ENCODE peak calls at places on chromosomes 13 and 19, in nine cellular contexts. H is CD8-positive, alpha-beta T cell; V is breast epithelium; Z is colonic mucosa; C is effector memory CD4-positive, alpha-beta T cell; M is A673; G is esophagus squamous epithelium; X is upper lobe of left lung; R is ovary. D is an unnamed sample.

GRCh38 chr13:66402071-66402470 is 828.1 kb downstream of the PCDH9 start:
- DNase-seq in H (no peak), V (no peak), Z (no peak), C (no peak), M (no peak), G (no peak), X (no peak), R (no peak), D (no peak)

GRCh38 chr19:15251010-15251748 is 18.9 kb upstream of the EPHX3 start:
- DNase-seq in H (no peak), V (no peak), Z (no peak), C (no peak), M (no peak), G (no peak), X (no peak), R (no peak), D (peak; percentile 89)

GRCh38 chr13:23889598-23890224 is 511 bp upstream of the MIPEP start:
- DNase-seq in H (no peak), V (no peak), Z (no peak), C (no peak), M (peak; percentile 41), G (no peak), X (no peak), R (no peak), D (no peak)

GRCh38 chr19:15829277-15829770 is 13.9 kb upstream of the OR10H1 start:
- DNase-seq in H (no peak), V (no peak), Z (no peak), C (no peak), M (no peak), G (no peak), X (no peak), R (no peak), D (no peak)

GRCh38 chr19:47112166-47112663 is 1.4 kb downstream of the ZC3H4 start:
- DNase-seq in H (peak; percentile 91), V (peak; percentile 85), Z (peak; percentile 90), C (peak; percentile 83), M (peak; percentile 91), G (peak; percentile 67), X (peak; percentile 95), R (peak; percentile 90), D (peak; percentile 97)

GRCh38 chr13:48818495-48818961 is 157.2 kb upstream of the FNDC3A start:
- DNase-seq in H (no peak), V (no peak), Z (no peak), C (no peak), M (peak; percentile 4), G (no peak), X (no peak), R (no peak), D (no peak)

GRCh38 chr19:50025794-50026549 is at the start of gene ZNF473:
- DNase-seq in H (peak; percentile 92), V (peak; percentile 93), Z (peak; percentile 95), C (peak; percentile 93), M (peak; percentile 98), G (peak; percentile 85), X (peak; percentile 94), R (peak; percentile 91), D (peak; percentile 98)

GRCh38 chr13:59877933-59878332 is 285.8 kb downstream of the DIAPH3 start:
- DNase-seq in H (no peak), V (no peak), Z (no peak), C (no peak), M (no peak), G (no peak), X (no peak), R (no peak), D (no peak)

GRCh38 chr13:42968906-42969305 is 23.1 kb downstream of the EPSTI1 start:
- DNase-seq in H (no peak), V (peak; percentile 69), Z (peak; percentile 87), C (no peak), M (no peak), G (no peak), X (peak; percentile 48), R (no peak), D (no peak)

GRCh38 chr13:29877456-29878096 is 27.2 kb upstream of the UBL3 start:
- DNase-seq in H (no peak), V (no peak), Z (peak; percentile 55), C (no peak), M (no peak), G (no peak), X (no peak), R (no peak), D (no peak)

GRCh38 chr19:52993342-52994178 is 20.2 kb upstream of the ERVV-1 start:
- DNase-seq in H (peak; percentile 79), V (peak; percentile 77), Z (peak; percentile 91), C (peak; percentile 78), M (peak; percentile 84), G (no peak), X (peak; percentile 94), R (peak; percentile 88), D (peak; percentile 89)

GRCh38 chr13:102870677-102871415 is 25.0 kb downstream of the ERCC5 start:
- DNase-seq in H (peak; percentile 47), V (no peak), Z (peak; percentile 50), C (peak; percentile 32), M (peak; percentile 76), G (no peak), X (peak; percentile 42), R (peak; percentile 28), D (peak; percentile 69)

GRCh38 chr19:54152878-54153524 is 6.5 kb downstream of the LENG1 start:
- DNase-seq in H (no peak), V (no peak), Z (no peak), C (no peak), M (no peak), G (no peak), X (peak; percentile 82), R (no peak), D (peak; percentile 66)

GRCh38 chr19:16569609-16570320 is 2.5 kb downstream of the SLC35E1 start:
- DNase-seq in H (no peak), V (no peak), Z (no peak), C (no peak), M (no peak), G (no peak), X (no peak), R (no peak), D (no peak)

DNA sequence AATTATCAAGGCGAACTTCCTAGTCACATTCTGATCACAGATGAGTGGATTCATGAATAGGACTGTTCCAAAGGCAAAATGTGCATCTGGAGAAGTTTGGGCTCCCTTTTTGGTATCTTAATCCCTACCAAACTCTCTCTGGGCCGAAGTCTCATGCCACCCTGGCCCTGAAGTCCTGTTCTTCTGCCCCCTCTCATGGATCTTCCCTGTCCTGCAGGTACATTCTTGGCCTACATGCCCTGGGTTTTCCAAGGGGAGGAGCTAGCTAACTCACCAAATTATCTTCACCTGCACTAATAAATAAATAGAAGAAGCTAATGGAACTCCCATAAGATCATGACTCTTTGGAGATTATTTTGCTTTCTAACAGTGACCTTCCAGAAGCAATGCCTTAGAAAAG is 50.3 kb downstream of the SERTM1 start:
- DNase-seq in H (no peak), V (no peak), Z (no peak), C (no peak), M (no peak), G (no peak), X (no peak), R (no peak), D (no peak)
- H3K4me3 ChIP-seq in H (no peak overlapping the region), V (no peak overlapping the region), Z (no peak overlapping the region), C (no peak overlapping the region), M (no peak overlapping the region), G (no peak overlapping the region), X (no peak overlapping the region), R (no peak overlapping the region), D (no peak overlapping the region)

GRCh38 chr19:55642153-55643002 is 1.1 kb upstream of the ZNF581 start:
- DNase-seq in H (peak; percentile 33), V (no peak), Z (peak; percentile 57), C (no peak), M (peak; percentile 42), G (no peak), X (peak; percentile 89), R (peak; percentile 69), D (peak; percentile 90)
- H3K4me1 ChIP-seq in H (peaks cover 42% of the 10 kb centered on the region), V (peaks cover 13% of the 10 kb centered on the region), Z (peaks cover 30% of the 10 kb centered on the region), C (peaks cover 39% of the 10 kb centered on the region), M (peaks cover 27% of the 10 kb centered on the region), G (peaks cover 48% of the 10 kb centered on the region), X (peaks cover 60% of the 10 kb centered on the region), R (peaks cover 11% of the 10 kb centered on the region), D (peaks cover 39% of the 10 kb centered on the region)

GRCh38 chr19:19461671-19462622 is 53.4 kb downstream of the TSSK6 start:
- DNase-seq in H (peak; percentile 32), V (no peak), Z (peak; percentile 69), C (no peak), M (peak; percentile 74), G (no peak), X (peak; percentile 88), R (peak; percentile 81), D (peak; percentile 91)
- H3K4me3 ChIP-seq in H (peak overlapping the region; percentile 30), V (no peak overlapping the region), Z (no peak overlapping the region), C (peak overlapping the region; percentile 28), M (no peak overlapping the region), G (no peak overlapping the region), X (no peak overlapping the region), R (no peak overlapping the region), D (peak overlapping the region; percentile 38)

GRCh38 chr19:51367565-51368365 is 1.0 kb downstream of the CLDND2 start:
- DNase-seq in H (peak; percentile 97), V (peak; percentile 99), Z (peak; percentile 100), C (peak; percentile 93), M (peak; percentile 98), G (peak; percentile 92), X (peak; percentile 97), R (peak; percentile 100), D (peak; percentile 100)

GRCh38 chr19:51366050-51366998 is at the start of gene ETFB:
- DNase-seq in H (peak; percentile 93), V (peak; percentile 98), Z (peak; percentile 99), C (peak; percentile 93), M (peak; percentile 98), G (peak; percentile 85), X (peak; percentile 95), R (peak; percentile 98), D (peak; percentile 99)

GRCh38 chr19:51366999-51367564 is 894 bp upstream of the ETFB start:
- DNase-seq in H (peak; percentile 47), V (no peak), Z (no peak), C (peak; percentile 17), M (no peak), G (no peak), X (peak; percentile 83), R (no peak), D (peak; percentile 90)

GRCh38 chr19:51370230-51370629 is 1.4 kb upstream of the CLDND2 start:
- DNase-seq in H (no peak), V (no peak), Z (no peak), C (no peak), M (no peak), G (no peak), X (no peak), R (no peak), D (peak; percentile 7)

DNA sequence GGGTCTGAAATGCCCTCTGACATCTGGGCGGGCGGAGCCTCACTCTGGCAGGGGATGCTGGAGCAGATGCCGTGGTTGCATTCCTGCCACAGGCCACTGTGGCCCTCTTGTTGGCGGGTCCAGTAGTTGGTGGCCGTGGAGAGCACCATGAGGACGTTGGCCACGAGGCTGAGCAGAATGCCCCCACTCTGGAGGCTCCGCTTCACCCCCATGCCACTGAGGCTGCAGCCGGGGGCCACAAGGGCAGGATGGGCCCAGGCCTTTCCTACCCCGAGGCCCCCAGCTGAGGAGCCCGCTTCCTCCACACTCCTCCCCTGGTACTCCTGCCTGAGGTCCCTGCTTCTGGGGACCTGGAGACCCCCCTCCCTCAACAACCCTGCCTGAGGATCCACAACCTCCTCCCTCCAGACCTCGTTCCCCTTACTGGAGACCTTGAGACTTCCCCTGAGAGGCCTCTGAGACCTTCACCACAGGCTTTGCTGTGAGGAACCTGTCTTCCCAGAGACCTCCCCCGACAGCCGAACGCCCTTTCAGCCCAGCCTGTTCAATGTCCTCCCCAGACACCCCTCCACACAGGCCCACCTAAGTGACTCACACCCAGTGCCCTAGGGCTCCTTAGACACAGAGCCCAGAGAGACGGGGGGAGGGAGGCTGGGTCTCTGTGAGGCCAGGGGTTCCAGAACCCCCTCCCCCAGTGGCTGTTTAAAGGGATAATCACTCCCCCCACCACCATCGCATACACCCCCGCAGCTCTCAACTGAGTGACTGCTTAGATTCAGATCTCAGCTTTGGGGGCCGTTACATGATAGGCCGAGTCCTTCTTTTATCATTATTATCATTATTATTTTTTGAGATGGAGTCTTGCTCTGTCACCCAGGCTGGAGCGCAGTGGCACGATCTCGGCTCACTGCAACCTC is at the start of gene CLDND2:
- DNase-seq in H (peak; percentile 43), V (no peak), Z (no peak), C (no peak), M (no peak), G (no peak), X (no peak), R (peak; percentile 40), D (no peak)
- H3K4me1 ChIP-seq in H (peaks cover 66% of the 10 kb centered on the region), V (no peaks in the 10 kb centered on the region), Z (peaks cover 10% of the 10 kb centered on the region), C (peaks cover 55% of the 10 kb centered on the region), M (peaks cover 9% of the 10 kb centered on the region), G (peaks cover 27% of the 10 kb centered on the region), X (peaks cover 21% of the 10 kb centered on the region), R (peaks cover 7% of the 10 kb centered on the region), D (no peaks in the 10 kb centered on the region)